ENCODE peak calls at places on chromosomes 16 and 17, in nine cellular contexts. One of them, this sample, is unnamed.
A peak's percentile ranks its signal among the peaks of the same experiment; 100 is the strongest.

GRCh38 chr17:30279156-30279555 is 12.6 kb downstream of the BLMH start:
- DNase-seq in GM12864: no peak
- DNase-seq in GM12865: no peak
- DNase-seq in left ventricle myocardium inferior: no peak
- DNase-seq in cardiac fibroblast: no peak
- DNase-seq in BE2C: peak; percentile 65
- DNase-seq in heart right ventricle: no peak
- DNase-seq in BJ: no peak
- DNase-seq in GM20000: no peak
- DNase-seq in this sample: no peak

GRCh38 chr17:22278302-22279275 is 586.3 kb downstream of the KCNJ18 start:
- DNase-seq in GM12865: no peak
- DNase-seq in GM12864: no peak
- DNase-seq in BJ: no peak
- DNase-seq in BE2C: no peak
- DNase-seq in GM20000: no peak
- DNase-seq in cardiac fibroblast: no peak
- DNase-seq in heart right ventricle: no peak
- DNase-seq in left ventricle myocardium inferior: no peak
- DNase-seq in this sample: no peak

GRCh38 chr16:11257131-11257938 is 1.3 kb upstream of the SOCS1 start:
- DNase-seq in GM12865: peak; percentile 79
- DNase-seq in heart right ventricle: peak; percentile 61
- DNase-seq in GM12864: no peak
- DNase-seq in cardiac fibroblast: peak; percentile 90
- DNase-seq in left ventricle myocardium inferior: peak; percentile 79
- DNase-seq in GM20000: peak; percentile 77
- DNase-seq in BJ: no peak
- DNase-seq in BE2C: peak; percentile 85
- DNase-seq in this sample: peak; percentile 76

GRCh38 chr16:23952128-23953041 is 116.6 kb downstream of the PRKCB start:
- DNase-seq in left ventricle myocardium inferior: no peak
- DNase-seq in cardiac fibroblast: no peak
- DNase-seq in heart right ventricle: no peak
- DNase-seq in GM12865: no peak
- DNase-seq in GM12864: no peak
- DNase-seq in BE2C: no peak
- DNase-seq in BJ: peak; percentile 5
- DNase-seq in GM20000: no peak
- DNase-seq in this sample: no peak

GRCh38 chr17:44002141-44002848 is 2.1 kb upstream of the NAGS start:
- DNase-seq in GM12865: no peak
- DNase-seq in BE2C: no peak
- DNase-seq in heart right ventricle: no peak
- DNase-seq in GM12864: no peak
- DNase-seq in left ventricle myocardium inferior: no peak
- DNase-seq in BJ: peak; percentile 49
- DNase-seq in cardiac fibroblast: peak; percentile 94
- DNase-seq in GM20000: no peak
- DNase-seq in this sample: no peak

GRCh38 chr16:31134625-31135534 is 647 bp downstream of the PRSS8 start:
- DNase-seq in GM12865: no peak
- DNase-seq in cardiac fibroblast: peak; percentile 16
- DNase-seq in GM12864: no peak
- DNase-seq in BJ: no peak
- DNase-seq in GM20000: no peak
- DNase-seq in heart right ventricle: no peak
- DNase-seq in BE2C: peak; percentile 64
- DNase-seq in left ventricle myocardium inferior: no peak
- DNase-seq in this sample: no peak

GRCh38 chr16:4212207-4212933 is 29.5 kb downstream of the SRL start:
- DNase-seq in BJ: no peak
- DNase-seq in GM20000: no peak
- DNase-seq in heart right ventricle: peak; percentile 81
- DNase-seq in GM12865: no peak
- DNase-seq in cardiac fibroblast: peak; percentile 79
- DNase-seq in left ventricle myocardium inferior: peak; percentile 84
- DNase-seq in GM12864: no peak
- DNase-seq in BE2C: no peak
- DNase-seq in this sample: no peak

GRCh38 chr17:13429201-13429600 is 172.5 kb downstream of the HS3ST3A1 start:
- DNase-seq in BJ: peak; percentile 65
- DNase-seq in GM20000: no peak
- DNase-seq in GM12864: no peak
- DNase-seq in GM12865: no peak
- DNase-seq in left ventricle myocardium inferior: no peak
- DNase-seq in BE2C: peak; percentile 12
- DNase-seq in cardiac fibroblast: peak; percentile 82
- DNase-seq in heart right ventricle: no peak
- DNase-seq in this sample: peak; percentile 55

GRCh38 chr17:43908111-43908721 is 880 bp upstream of the MPP2 start:
- DNase-seq in left ventricle myocardium inferior: peak; percentile 69
- DNase-seq in GM12864: no peak
- DNase-seq in heart right ventricle: peak; percentile 67
- DNase-seq in BJ: peak; percentile 23
- DNase-seq in GM12865: peak; percentile 31
- DNase-seq in cardiac fibroblast: peak; percentile 71
- DNase-seq in BE2C: peak; percentile 72
- DNase-seq in GM20000: no peak
- DNase-seq in this sample: no peak

GRCh38 chr17:66527335-66527734 is 224.9 kb downstream of the PRKCA start:
- DNase-seq in GM12864: no peak
- DNase-seq in heart right ventricle: no peak
- DNase-seq in GM12865: no peak
- DNase-seq in cardiac fibroblast: no peak
- DNase-seq in BJ: no peak
- DNase-seq in GM20000: no peak
- DNase-seq in left ventricle myocardium inferior: no peak
- DNase-seq in BE2C: no peak
- DNase-seq in this sample: no peak

GRCh38 chr17:80252871-80253270 is 7.8 kb upstream of the RNF213 start:
- DNase-seq in cardiac fibroblast: no peak
- DNase-seq in BE2C: peak; percentile 85
- DNase-seq in GM12864: no peak
- DNase-seq in heart right ventricle: peak; percentile 52
- DNase-seq in GM12865: peak; percentile 83
- DNase-seq in left ventricle myocardium inferior: peak; percentile 40
- DNase-seq in BJ: no peak
- DNase-seq in GM20000: peak; percentile 82
- DNase-seq in this sample: no peak

GRCh38 chr16:1610841-1611653 is 825 bp downstream of the IFT140 start:
- DNase-seq in BJ: no peak
- DNase-seq in heart right ventricle: no peak
- DNase-seq in left ventricle myocardium inferior: no peak
- DNase-seq in GM12865: peak; percentile 54
- DNase-seq in GM12864: no peak
- DNase-seq in cardiac fibroblast: peak; percentile 14
- DNase-seq in BE2C: no peak
- DNase-seq in GM20000: no peak
- DNase-seq in this sample: peak; percentile 17

GRCh38 chr17:7745748-7746470 is 28.4 kb downstream of the DNAH2 start:
- DNase-seq in BJ: peak; percentile 52
- DNase-seq in GM12864: no peak
- DNase-seq in cardiac fibroblast: peak; percentile 93
- DNase-seq in BE2C: no peak
- DNase-seq in heart right ventricle: no peak
- DNase-seq in GM20000: no peak
- DNase-seq in left ventricle myocardium inferior: no peak
- DNase-seq in GM12865: no peak
- DNase-seq in this sample: peak; percentile 87

DNA sequence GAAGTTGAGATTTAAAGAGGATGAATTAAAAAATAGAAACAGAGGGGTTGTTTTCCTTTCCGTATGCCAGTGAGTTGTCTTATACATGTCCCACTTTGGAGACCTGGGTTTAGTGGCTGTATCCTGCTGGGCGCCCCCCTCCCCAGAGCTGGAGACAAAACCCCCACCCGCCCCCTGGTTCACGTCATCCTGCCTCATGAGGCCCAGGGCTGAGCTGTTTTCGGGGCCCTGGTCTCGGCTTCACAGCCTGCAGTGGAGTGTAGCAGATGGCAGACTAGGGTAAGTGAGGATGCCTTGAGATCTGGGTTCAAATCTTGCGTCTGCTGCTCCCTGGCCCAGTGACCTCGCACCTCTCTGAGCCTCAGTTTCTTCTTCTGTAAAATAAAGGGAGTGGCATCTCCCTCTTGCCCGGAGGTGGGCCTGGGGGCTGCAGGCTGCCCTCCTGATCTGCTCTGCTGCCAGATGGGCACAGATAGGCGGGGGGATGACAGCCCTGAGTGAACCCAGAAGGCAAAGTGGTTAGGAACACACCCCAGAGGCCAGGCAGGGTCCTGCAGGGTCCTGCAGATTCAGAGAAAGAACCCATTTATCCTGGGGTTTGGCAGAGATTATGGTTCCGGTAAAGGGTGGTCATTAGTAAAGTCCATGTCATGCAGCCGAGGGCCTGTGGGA is 45.1 kb downstream of the SOCS3 start:
- DNase-seq in BE2C: no peak
- DNase-seq in GM20000: no peak
- DNase-seq in left ventricle myocardium inferior: no peak
- DNase-seq in GM12865: no peak
- DNase-seq in BJ: no peak
- DNase-seq in heart right ventricle: no peak
- DNase-seq in GM12864: no peak
- DNase-seq in cardiac fibroblast: no peak
- DNase-seq in this sample: no peak
- TF ChIP-seq CTCF in BE2C: peak; percentile 21
- TF ChIP-seq CTCF in GM20000: no peak
- TF ChIP-seq CTCF in left ventricle myocardium inferior: no peak
- TF ChIP-seq CTCF in GM12865: peak; percentile 19
- TF ChIP-seq CTCF in BJ: no peak
- TF ChIP-seq CTCF in heart right ventricle: no peak
- TF ChIP-seq CTCF in GM12864: no peak
- TF ChIP-seq CTCF in cardiac fibroblast: no peak
- TF ChIP-seq CTCF in this sample: peak; percentile 6

GRCh38 chr16:58678716-58679115 is 5.9 kb downstream of the SLC38A7 start:
- DNase-seq in BJ: no peak
- DNase-seq in left ventricle myocardium inferior: peak; percentile 37
- DNase-seq in GM12864: no peak
- DNase-seq in BE2C: no peak
- DNase-seq in cardiac fibroblast: peak; percentile 42
- DNase-seq in GM12865: peak; percentile 17
- DNase-seq in GM20000: no peak
- DNase-seq in heart right ventricle: peak; percentile 46
- DNase-seq in this sample: no peak
- TF ChIP-seq CTCF in BJ: no peak
- TF ChIP-seq CTCF in left ventricle myocardium inferior: peak; percentile 57
- TF ChIP-seq CTCF in GM12864: peak; percentile 42
- TF ChIP-seq CTCF in BE2C: no peak
- TF ChIP-seq CTCF in cardiac fibroblast: peak; percentile 16
- TF ChIP-seq CTCF in GM12865: peak; percentile 15
- TF ChIP-seq CTCF in GM20000: no peak
- TF ChIP-seq CTCF in heart right ventricle: peak; percentile 63
- TF ChIP-seq CTCF in this sample: no peak

GRCh38 chr16:53219795-53220194 is 165.0 kb downstream of the CHD9 start:
- DNase-seq in heart right ventricle: no peak
- DNase-seq in BJ: peak; percentile 7
- DNase-seq in GM12864: no peak
- DNase-seq in GM20000: no peak
- DNase-seq in GM12865: no peak
- DNase-seq in BE2C: no peak
- DNase-seq in cardiac fibroblast: peak; percentile 76
- DNase-seq in left ventricle myocardium inferior: no peak
- DNase-seq in this sample: no peak

GRCh38 chr16:53224932-53225533 is 170.2 kb downstream of the CHD9 start:
- DNase-seq in BJ: no peak
- DNase-seq in BE2C: no peak
- DNase-seq in heart right ventricle: no peak
- DNase-seq in GM20000: no peak
- DNase-seq in cardiac fibroblast: peak; percentile 62
- DNase-seq in GM12865: no peak
- DNase-seq in GM12864: no peak
- DNase-seq in left ventricle myocardium inferior: no peak
- DNase-seq in this sample: no peak

GRCh38 chr16:53216798-53217197 is 162.0 kb downstream of the CHD9 start:
- DNase-seq in GM12865: no peak
- DNase-seq in cardiac fibroblast: no peak
- DNase-seq in heart right ventricle: no peak
- DNase-seq in BJ: no peak
- DNase-seq in left ventricle myocardium inferior: no peak
- DNase-seq in GM20000: no peak
- DNase-seq in GM12864: no peak
- DNase-seq in BE2C: no peak
- DNase-seq in this sample: no peak

DNA sequence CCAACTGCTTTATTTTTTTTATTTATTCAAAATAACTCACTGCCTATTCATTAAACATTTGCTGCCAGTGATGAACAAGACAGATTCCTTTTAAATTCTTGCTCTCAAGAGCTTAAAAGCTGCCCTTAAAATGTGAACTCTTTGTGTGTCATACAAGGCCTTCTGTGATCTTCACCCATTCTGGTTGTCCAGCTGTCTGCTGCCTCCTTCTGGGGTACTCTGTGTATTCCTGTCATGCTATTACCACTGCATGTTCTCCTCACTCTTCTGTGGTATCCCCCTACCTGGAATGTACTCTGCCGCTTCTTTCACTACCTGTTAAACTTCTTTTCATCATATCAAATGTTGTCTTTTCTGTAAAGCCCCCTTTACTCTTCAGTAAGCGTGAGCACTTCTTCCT is 165.8 kb downstream of the CHD9 start:
- DNase-seq in BE2C: peak; percentile 13
- DNase-seq in heart right ventricle: no peak
- DNase-seq in left ventricle myocardium inferior: no peak
- DNase-seq in GM12865: peak; percentile 9
- DNase-seq in GM20000: no peak
- DNase-seq in cardiac fibroblast: peak; percentile 76
- DNase-seq in BJ: no peak
- DNase-seq in GM12864: no peak
- DNase-seq in this sample: no peak
- TF ChIP-seq CTCF in BE2C: peak; percentile 42
- TF ChIP-seq CTCF in heart right ventricle: peak; percentile 59
- TF ChIP-seq CTCF in left ventricle myocardium inferior: peak; percentile 49
- TF ChIP-seq CTCF in GM12865: peak; percentile 12
- TF ChIP-seq CTCF in GM20000: no peak
- TF ChIP-seq CTCF in cardiac fibroblast: peak; percentile 42
- TF ChIP-seq CTCF in BJ: peak; percentile 39
- TF ChIP-seq CTCF in GM12864: peak; percentile 10
- TF ChIP-seq CTCF in this sample: peak; percentile 28

GRCh38 chr17:18191967-18192366 is 8.3 kb downstream of the ALKBH5 start:
- DNase-seq in BJ: no peak
- DNase-seq in GM12865: no peak
- DNase-seq in BE2C: peak; percentile 24
- DNase-seq in cardiac fibroblast: peak; percentile 7
- DNase-seq in GM20000: no peak
- DNase-seq in left ventricle myocardium inferior: no peak
- DNase-seq in GM12864: no peak
- DNase-seq in heart right ventricle: no peak
- DNase-seq in this sample: no peak
- TF ChIP-seq CTCF in BJ: peak; percentile 53
- TF ChIP-seq CTCF in GM12865: peak; percentile 30
- TF ChIP-seq CTCF in BE2C: peak; percentile 23
- TF ChIP-seq CTCF in cardiac fibroblast: peak; percentile 47
- TF ChIP-seq CTCF in GM20000: peak; percentile 23
- TF ChIP-seq CTCF in left ventricle myocardium inferior: peak; percentile 40
- TF ChIP-seq CTCF in GM12864: peak; percentile 42
- TF ChIP-seq CTCF in heart right ventricle: peak; percentile 40
- TF ChIP-seq CTCF in this sample: peak; percentile 42

GRCh38 chr16:55323637-55324490 is at the start of gene IRX6:
- DNase-seq in GM12865: no peak
- DNase-seq in BE2C: peak; percentile 73
- DNase-seq in cardiac fibroblast: no peak
- DNase-seq in left ventricle myocardium inferior: peak; percentile 51
- DNase-seq in GM12864: no peak
- DNase-seq in GM20000: peak; percentile 50
- DNase-seq in heart right ventricle: peak; percentile 68
- DNase-seq in BJ: no peak
- DNase-seq in this sample: no peak
- TF ChIP-seq CTCF in GM12865: peak; percentile 9
- TF ChIP-seq CTCF in BE2C: peak; percentile 72
- TF ChIP-seq CTCF in cardiac fibroblast: peak; percentile 8
- TF ChIP-seq CTCF in left ventricle myocardium inferior: peak; percentile 58
- TF ChIP-seq CTCF in GM12864: peak; percentile 31
- TF ChIP-seq CTCF in GM20000: no peak
- TF ChIP-seq CTCF in heart right ventricle: peak; percentile 76
- TF ChIP-seq CTCF in BJ: peak; percentile 24
- TF ChIP-seq CTCF in this sample: peak; percentile 55